ENCODE peak calls at places on chromosomes 1 and 21, in six cellular contexts. K is IMR-90, L is lower leg skin, N is A549, S is heart left ventricle, Y is tibial nerve. A is an unnamed sample.

GRCh38 chr1:27966402-27967105 is 6.8 kb downstream of the XKR8 start:
- DNase-seq in K (no peak), L (no peak), N (no peak), S (no peak), Y (no peak), A (no peak)

GRCh38 chr1:99702221-99702620 is 56.3 kb downstream of the PALMD start:
- DNase-seq in K (peak), L (no peak), N (no peak), S (no peak), Y (no peak), A (no peak)

GRCh38 chr1:91135799-91136198 is 114.0 kb upstream of the ZNF644 start:
- DNase-seq in K (no peak), L (no peak), N (no peak), S (no peak), Y (no peak), A (no peak)

GRCh38 chr1:238176441-238176840 is 285.7 kb upstream of the ZP4 start:
- DNase-seq in K (no peak), L (no peak), N (no peak), S (no peak), Y (no peak), A (no peak)

GRCh38 chr1:162829268-162829667 is 31.7 kb downstream of the CCDC190 start:
- DNase-seq in K (no peak), L (no peak), N (no peak), S (no peak), Y (no peak), A (no peak)

GRCh38 chr21:46063734-46064680 is 33.9 kb upstream of the COL6A2 start:
- DNase-seq in K (no peak), L (no peak), N (no peak), S (no peak), Y (no peak), A (no peak)

GRCh38 chr1:97254731-97255463 is 533.3 kb downstream of the PTBP2 start:
- DNase-seq in K (no peak), L (no peak), N (no peak), S (no peak), Y (no peak), A (no peak)

GRCh38 chr1:227886503-227886961 is 61.2 kb downstream of the WNT9A start:
- DNase-seq in K (no peak), L (no peak), N (no peak), S (peak), Y (no peak), A (no peak)

GRCh38 chr1:163170975-163171676 is 31.6 kb downstream of the RGS5 start:
- DNase-seq in K (peak), L (no peak), N (no peak), S (no peak), Y (no peak), A (no peak)

GRCh38 chr1:32774950-32775634 is 42.1 kb downstream of the YARS1 start:
- DNase-seq in K (peak), L (no peak), N (peak), S (no peak), Y (no peak), A (no peak)

GRCh38 chr1:116489231-116489697 is 81.6 kb downstream of the CD58 start:
- DNase-seq in K (peak), L (no peak), N (peak), S (no peak), Y (no peak), A (no peak)

GRCh38 chr1:93750946-93751345 is 69.3 kb upstream of the BCAR3 start:
- DNase-seq in K (no peak), L (no peak), N (no peak), S (no peak), Y (no peak), A (no peak)

GRCh38 chr1:84403362-84403761 is 5.1 kb downstream of the DNASE2B start:
- DNase-seq in K (no peak), L (no peak), N (no peak), S (no peak), Y (no peak), A (no peak)

GRCh38 chr1:151199860-151200581 is 1.7 kb downstream of the PIP5K1A start:
- DNase-seq in K (peak), L (peak), N (peak), S (no peak), Y (peak), A (no peak)

GRCh38 chr1:29811247-29811646 is 574.9 kb downstream of the PTPRU start:
- DNase-seq in K (no peak), L (no peak), N (no peak), S (no peak), Y (no peak), A (no peak)

GRCh38 chr1:3597599-3597964 is 13.7 kb downstream of the MEGF6 start:
- DNase-seq in K (no peak), L (no peak), N (no peak), S (no peak), Y (no peak), A (no peak)

GRCh38 chr1:84298688-84299535 is 2.6 kb upstream of the SAMD13 start:
- DNase-seq in K (no peak), L (peak), N (peak), S (peak), Y (peak), A (no peak)

GRCh38 chr1:10698726-10699469 is 97.5 kb downstream of the CASZ1 start:
- DNase-seq in K (no peak), L (no peak), N (no peak), S (no peak), Y (no peak), A (no peak)

GRCh38 chr1:77193951-77194350 is 25.3 kb downstream of the PIGK start:
- DNase-seq in K (no peak), L (no peak), N (no peak), S (no peak), Y (no peak), A (no peak)

GRCh38 chr1:165481820-165482532 is 37.0 kb upstream of the RXRG start:
- DNase-seq in K (peak), L (peak), N (peak), S (peak), Y (peak), A (no peak)

GRCh38 chr1:89633103-89633744 is at the start of gene LRRC8C:
- DNase-seq in K (peak), L (no peak), N (peak), S (peak), Y (no peak), A (no peak)

GRCh38 chr1:74481607-74482006 is 30.8 kb downstream of the LRRC53 start:
- DNase-seq in K (no peak), L (no peak), N (no peak), S (no peak), Y (no peak), A (no peak)

GRCh38 chr21:33687634-33688033 is 45.3 kb downstream of the ITSN1 start:
- DNase-seq in K (peak), L (no peak), N (no peak), S (no peak), Y (no peak), A (no peak)

GRCh38 chr1:4506591-4506990 is 147.8 kb upstream of the AJAP1 start:
- DNase-seq in K (no peak), L (no peak), N (no peak), S (no peak), Y (no peak), A (no peak)

GRCh38 chr1:167981933-167982332 is 45.1 kb upstream of the MPC2 start:
- DNase-seq in K (peak), L (no peak), N (no peak), S (no peak), Y (no peak), A (no peak)

GRCh38 chr1:17075470-17076255 is 21.8 kb upstream of the SDHB start:
- DNase-seq in K (no peak), L (no peak), N (peak), S (no peak), Y (no peak), A (no peak)

GRCh38 chr1:170594227-170594626 is 62.3 kb downstream of the GORAB start:
- DNase-seq in K (no peak), L (no peak), N (no peak), S (no peak), Y (no peak), A (no peak)

GRCh38 chr1:67850151-67850551 is 16.9 kb upstream of the GNG12 start:
- DNase-seq in K (peak), L (no peak), N (peak), S (no peak), Y (peak), A (no peak)

GRCh38 chr1:23529146-23530088 is 1.6 kb downstream of the E2F2 start:
- DNase-seq in K (no peak), L (no peak), N (peak), S (no peak), Y (no peak), A (no peak)

GRCh38 chr1:197303463-197303862 is 35.4 kb downstream of the CRB1 start:
- DNase-seq in K (no peak), L (no peak), N (no peak), S (no peak), Y (no peak), A (no peak)

GRCh38 chr1:62746086-62746808 is 37.7 kb upstream of the ATG4C start:
- DNase-seq in K (peak), L (no peak), N (peak), S (no peak), Y (no peak), A (no peak)

GRCh38 chr1:17531682-17532487 is 7.6 kb upstream of the ARHGEF10L start:
- DNase-seq in K (no peak), L (no peak), N (no peak), S (peak), Y (peak), A (no peak)

GRCh38 chr1:93516164-93516563 is 68.2 kb downstream of the FNBP1L start:
- DNase-seq in K (no peak), L (no peak), N (peak), S (no peak), Y (no peak), A (no peak)

GRCh38 chr1:238914346-238914745 is 472.0 kb upstream of the CHRM3 start:
- DNase-seq in K (no peak), L (no peak), N (no peak), S (no peak), Y (no peak), A (no peak)

DNA sequence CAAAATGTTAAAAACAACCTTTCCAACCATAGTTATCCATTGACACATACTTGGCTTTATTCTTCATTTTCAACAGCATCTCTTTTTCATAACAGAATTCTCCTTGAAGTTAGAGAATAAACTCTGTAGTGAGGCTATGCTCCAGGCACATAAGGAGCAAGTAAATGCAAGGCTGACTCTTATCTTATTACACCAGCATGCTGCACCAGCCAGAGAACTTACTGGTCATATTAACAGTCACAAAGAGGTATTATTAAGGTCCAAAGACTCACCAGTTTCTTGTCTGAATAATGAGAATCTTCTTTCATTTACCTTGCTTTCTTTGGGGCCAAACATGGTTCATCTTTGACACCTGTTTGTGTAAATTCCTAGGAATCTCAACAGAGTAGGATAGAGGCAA is 71.3 kb upstream of the IVNS1ABP start:
- DNase-seq in K (no peak), L (no peak), N (no peak), S (no peak), Y (no peak), A (no peak)
- H3K4me3 ChIP-seq in K (no peak), L (no peak), N (no peak), S (no peak), Y (no peak), A (no peak)

GRCh38 chr1:110850145-110850544 is 22.8 kb upstream of the CD53 start:
- DNase-seq in K (no peak), L (no peak), N (no peak), S (no peak), Y (no peak), A (no peak)
- TF ChIP-seq POLR2A in K (no peak), L (no peak), N (no peak), S (no peak), Y (no peak), A (no peak)

GRCh38 chr1:194150242-194150641 is 963.8 kb upstream of the B3GALT2 start:
- DNase-seq in K (no peak), L (no peak), N (no peak), S (no peak), Y (no peak), A (no peak)

GRCh38 chr1:194155962-194156361 is 969.5 kb upstream of the B3GALT2 start:
- DNase-seq in K (no peak), L (no peak), N (no peak), S (no peak), Y (no peak), A (no peak)

DNA sequence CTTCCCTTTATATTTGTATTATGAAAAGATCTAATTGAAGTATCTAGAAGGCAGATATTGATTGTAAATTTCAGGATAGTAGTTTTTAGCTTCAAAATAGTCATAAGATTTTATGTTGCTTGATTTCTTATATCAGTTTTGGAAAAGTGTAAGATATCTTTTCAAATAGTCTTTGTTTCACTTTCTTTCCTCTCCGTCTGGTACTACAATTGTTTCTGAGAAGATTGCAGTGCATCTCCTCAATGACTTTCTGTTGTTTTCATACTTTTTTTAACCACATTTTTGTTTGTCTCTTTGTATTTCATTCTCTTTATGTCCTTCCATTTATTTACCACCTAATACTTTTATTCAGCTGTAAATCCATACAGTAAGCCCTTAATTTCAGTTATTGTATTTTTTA is 964.6 kb upstream of the B3GALT2 start:
- DNase-seq in K (no peak), L (no peak), N (no peak), S (no peak), Y (no peak), A (no peak)
- H3K4me3 ChIP-seq in K (no peak), L (no peak), N (no peak), S (no peak), Y (no peak), A (no peak)

GRCh38 chr1:149887456-149888159 is 11.8 kb upstream of the BOLA1 start:
- DNase-seq in K (peak), L (peak), N (peak), S (peak), Y (peak), A (peak)
- TF ChIP-seq POLR2A in K (peak), L (peak), N (peak), S (no peak), Y (peak), A (peak)

DNA sequence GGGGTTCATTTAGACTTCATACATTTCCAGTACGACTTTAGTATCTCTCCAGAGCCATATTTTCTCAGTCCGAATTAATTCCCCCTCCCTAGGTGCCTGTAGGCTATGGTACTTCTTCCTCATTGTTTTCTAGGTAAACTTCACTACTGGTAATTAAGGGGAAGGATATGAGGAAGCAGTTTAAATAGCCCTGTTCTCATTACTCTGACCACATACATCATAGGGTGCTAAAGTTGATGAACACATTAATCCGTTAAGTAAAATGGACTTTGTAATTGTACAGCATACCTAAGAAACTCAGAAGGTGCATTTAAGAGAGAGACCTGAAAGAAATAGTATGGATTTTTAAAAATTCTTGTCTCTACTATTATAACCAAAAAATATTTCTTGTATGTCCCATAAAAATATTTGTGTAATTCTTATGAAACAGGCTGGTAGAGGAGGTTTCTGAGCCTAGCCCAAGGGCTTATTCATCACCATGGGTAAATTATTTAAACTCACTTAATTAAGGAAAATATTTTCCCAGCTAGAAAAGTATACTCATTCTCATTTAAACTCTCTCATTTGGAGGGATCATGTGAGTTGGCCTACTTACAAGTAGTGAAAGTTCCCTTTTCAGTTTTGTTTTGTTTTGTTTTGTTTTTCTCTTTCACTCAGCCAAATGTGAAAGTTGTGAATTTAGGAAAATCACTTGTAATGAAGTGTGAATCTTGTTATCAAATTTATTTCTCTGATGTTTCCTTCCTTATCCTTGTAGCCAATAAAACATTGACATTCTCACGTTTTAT is 2.0 kb downstream of the PRMT6 start:
- DNase-seq in K (no peak), L (no peak), N (no peak), S (no peak), Y (no peak), A (no peak)
- H3K4me3 ChIP-seq in K (no peak), L (no peak), N (no peak), S (no peak), Y (no peak), A (no peak)

GRCh38 chr1:214124915-214125314 is 137.1 kb downstream of the PROX1 start:
- DNase-seq in K (no peak), L (no peak), N (no peak), S (no peak), Y (no peak), A (no peak)
- TF ChIP-seq POLR2A in K (no peak), L (no peak), N (no peak), S (no peak), Y (no peak), A (no peak)

DNA sequence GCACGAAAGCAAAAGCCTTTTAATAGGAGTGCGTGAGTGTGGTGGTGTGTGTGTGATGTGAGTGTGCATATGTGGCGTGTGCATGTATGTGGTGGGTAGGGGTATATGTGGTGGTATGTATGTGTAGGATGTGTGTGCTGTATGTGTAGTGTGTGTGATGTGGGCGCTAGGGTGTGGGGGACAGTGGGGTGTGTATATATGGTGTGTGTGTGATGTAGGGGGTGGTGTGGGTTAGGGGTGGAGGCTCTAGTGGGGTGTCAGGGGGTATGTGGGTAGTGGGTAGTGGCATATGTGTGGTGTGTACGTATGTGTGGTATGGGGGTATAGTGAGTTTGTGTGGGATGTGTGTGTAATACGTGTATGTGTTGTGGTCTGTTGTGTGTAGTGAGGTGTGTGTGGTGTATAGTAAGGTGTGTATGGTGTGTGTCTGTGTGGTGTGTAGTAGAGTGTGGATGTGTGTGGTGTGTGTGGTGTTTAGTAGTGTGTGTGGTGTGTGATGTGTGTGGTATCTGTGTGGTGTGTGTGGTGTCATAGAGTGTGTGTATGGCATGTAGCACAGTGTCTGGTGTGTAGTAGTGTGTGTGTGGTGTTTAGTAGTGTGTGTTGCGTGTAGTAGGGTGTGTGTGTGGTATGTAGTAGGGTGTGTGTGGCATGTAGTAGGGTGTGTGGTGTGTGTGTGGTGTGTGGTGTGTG is 86.0 kb downstream of the SYT2 start:
- DNase-seq in K (no peak), L (no peak), N (no peak), S (no peak), Y (no peak), A (no peak)
- H3K4me3 ChIP-seq in K (no peak), L (no peak), N (no peak), S (no peak), Y (no peak), A (no peak)

DNA sequence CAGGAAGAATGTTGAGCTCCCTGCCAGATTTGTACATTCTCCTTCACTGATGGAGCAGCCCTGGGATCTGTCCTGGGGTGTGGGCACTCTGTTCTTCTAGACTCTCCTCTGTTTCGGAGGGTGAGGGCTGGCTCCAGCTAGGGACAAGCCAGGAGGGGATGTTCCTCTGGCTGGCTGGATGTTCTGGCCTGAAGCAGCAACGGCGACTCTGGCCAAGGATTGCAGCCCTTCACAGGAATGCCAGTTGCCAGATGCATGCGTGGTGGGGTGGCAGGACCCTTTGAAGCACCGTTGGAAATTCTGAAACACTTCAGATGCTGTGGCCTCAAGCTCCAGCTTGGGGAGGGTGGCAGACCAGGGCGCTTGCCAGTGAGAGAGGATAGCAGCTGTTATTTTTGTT is 210.9 kb downstream of the TRABD2B start:
- DNase-seq in K (no peak), L (no peak), N (no peak), S (no peak), Y (no peak), A (no peak)
- TF ChIP-seq POLR2A in K (no peak), L (no peak), N (no peak), S (no peak), Y (no peak), A (no peak)

GRCh38 chr21:35027558-35028450 is 21.3 kb downstream of the RUNX1 start:
- DNase-seq in K (no peak), L (no peak), N (no peak), S (no peak), Y (no peak), A (no peak)
- H3K4me3 ChIP-seq in K (no peak), L (no peak), N (no peak), S (no peak), Y (no peak), A (no peak)